ENCODE peak calls at places on chromosomes 1 and 21, in seven cellular contexts. One of them, this sample, is unnamed.

GRCh38 chr1:185534806-185535205 is 199.4 kb upstream of the HMCN1 start:
- DNase-seq in H1: no peak
- DNase-seq in K562: no peak
- DNase-seq in GM12878: no peak
- DNase-seq in Panc1: no peak
- DNase-seq in SK-N-SH: no peak
- DNase-seq in HepG2: no peak
- DNase-seq in this sample: no peak

GRCh38 chr1:152533327-152533938 is 19.2 kb downstream of the CRCT1 start:
- DNase-seq in H1: no peak
- DNase-seq in K562: peak
- DNase-seq in GM12878: no peak
- DNase-seq in Panc1: peak
- DNase-seq in SK-N-SH: peak
- DNase-seq in HepG2: peak
- DNase-seq in this sample: peak

GRCh38 chr1:13899856-13900255 is 199.9 kb downstream of the PRDM2 start:
- DNase-seq in H1: no peak
- DNase-seq in K562: no peak
- DNase-seq in GM12878: no peak
- DNase-seq in Panc1: no peak
- DNase-seq in SK-N-SH: no peak
- DNase-seq in HepG2: no peak
- DNase-seq in this sample: no peak

GRCh38 chr1:208047975-208048374 is 137.1 kb upstream of the CD34 start:
- DNase-seq in H1: no peak
- DNase-seq in K562: no peak
- DNase-seq in GM12878: no peak
- DNase-seq in Panc1: no peak
- DNase-seq in SK-N-SH: no peak
- DNase-seq in HepG2: no peak
- DNase-seq in this sample: no peak

GRCh38 chr1:152495066-152495675 is 15.4 kb upstream of the LCE5A start:
- DNase-seq in H1: no peak
- DNase-seq in K562: peak
- DNase-seq in GM12878: no peak
- DNase-seq in Panc1: no peak
- DNase-seq in SK-N-SH: peak
- DNase-seq in HepG2: peak
- DNase-seq in this sample: no peak

GRCh38 chr1:19374926-19375325 is 62.8 kb downstream of the SLC66A1 start:
- DNase-seq in H1: no peak
- DNase-seq in K562: no peak
- DNase-seq in GM12878: no peak
- DNase-seq in Panc1: no peak
- DNase-seq in SK-N-SH: no peak
- DNase-seq in HepG2: no peak
- DNase-seq in this sample: no peak

GRCh38 chr21:38631171-38631570 is 132.9 kb upstream of the ERG start:
- DNase-seq in H1: no peak
- DNase-seq in K562: no peak
- DNase-seq in GM12878: no peak
- DNase-seq in Panc1: no peak
- DNase-seq in SK-N-SH: no peak
- DNase-seq in HepG2: no peak
- DNase-seq in this sample: no peak

GRCh38 chr21:45386728-45387371 is 18.1 kb upstream of the COL18A1 start:
- DNase-seq in H1: no peak
- DNase-seq in K562: peak
- DNase-seq in GM12878: no peak
- DNase-seq in Panc1: no peak
- DNase-seq in SK-N-SH: peak
- DNase-seq in HepG2: no peak
- DNase-seq in this sample: no peak

GRCh38 chr1:54516249-54516920 is 31.6 kb upstream of the ACOT11 start:
- DNase-seq in H1: no peak
- DNase-seq in K562: no peak
- DNase-seq in GM12878: no peak
- DNase-seq in Panc1: no peak
- DNase-seq in SK-N-SH: no peak
- DNase-seq in HepG2: peak
- DNase-seq in this sample: no peak

DNA sequence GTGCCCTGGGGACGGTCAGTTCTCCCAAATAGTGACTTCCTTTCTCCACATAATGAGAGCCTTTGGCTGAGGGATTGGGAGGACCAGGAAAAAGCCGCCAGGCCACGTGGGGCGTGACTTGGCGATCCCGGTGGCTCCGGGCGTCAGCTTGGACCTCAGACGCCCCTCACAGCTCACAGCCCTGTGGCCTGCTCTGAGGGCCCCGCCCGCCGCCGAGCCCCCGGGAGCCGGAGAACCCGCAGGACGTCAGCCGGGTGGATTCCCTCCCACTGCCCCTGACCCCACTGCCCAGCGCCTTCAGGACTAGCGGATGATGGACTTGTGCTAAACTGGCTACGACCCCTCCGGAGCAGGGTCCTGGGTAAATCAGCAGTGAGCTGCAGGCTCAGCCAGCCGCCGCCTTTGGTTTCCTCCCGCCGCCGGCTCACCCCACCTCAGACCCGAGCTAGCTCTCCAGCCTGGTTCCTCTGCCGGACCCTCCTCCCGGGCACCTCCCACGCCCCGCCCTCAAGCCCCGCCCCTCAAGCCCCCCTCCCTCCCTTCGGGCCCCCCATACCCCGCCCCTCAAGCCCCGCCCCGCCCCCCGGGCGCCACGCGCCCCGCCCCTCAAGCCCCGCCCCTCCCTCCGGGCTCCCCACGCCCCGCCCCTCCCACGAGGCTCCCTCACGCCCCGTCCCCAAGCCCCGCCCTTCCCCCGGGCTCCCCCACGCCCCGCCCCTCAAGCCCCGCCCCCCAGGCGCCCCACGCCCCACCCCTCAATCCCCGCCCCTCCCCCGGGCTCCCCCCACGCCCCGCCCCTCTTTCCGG is 10.0 kb upstream of the FAAP20 start:
- DNase-seq in H1: peak
- DNase-seq in K562: peak
- DNase-seq in GM12878: no peak
- DNase-seq in Panc1: no peak
- DNase-seq in SK-N-SH: peak
- DNase-seq in HepG2: peak
- DNase-seq in this sample: no peak
- TF ChIP-seq SIN3A in H1: no peak
- TF ChIP-seq SIN3A in K562: no peak
- TF ChIP-seq SIN3A in GM12878: no peak
- TF ChIP-seq SIN3A in Panc1: no peak
- TF ChIP-seq SIN3A in SK-N-SH: no peak
- TF ChIP-seq SIN3A in HepG2: no peak
- TF ChIP-seq SIN3A in this sample: no peak

DNA sequence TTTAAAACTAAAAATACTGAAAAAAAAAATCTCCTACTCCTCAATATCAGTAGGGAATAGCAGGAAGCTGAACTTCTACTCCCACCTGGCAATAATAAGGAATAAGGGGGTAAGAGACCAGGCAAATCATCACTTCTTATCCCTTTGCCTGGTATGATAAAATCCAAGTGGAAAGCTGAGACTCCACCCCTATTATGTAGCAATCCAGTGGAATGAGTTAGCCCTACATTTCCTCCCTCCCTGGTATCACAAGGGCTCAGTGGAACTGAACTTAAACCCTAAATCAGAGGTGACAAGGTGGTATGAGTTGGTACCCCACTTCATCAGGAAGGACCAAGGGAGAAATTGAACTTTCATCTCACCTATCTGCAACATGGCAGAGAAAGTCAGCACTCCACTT is 25.7 kb downstream of the TRIM33 start:
- DNase-seq in H1: no peak
- DNase-seq in K562: no peak
- DNase-seq in GM12878: no peak
- DNase-seq in Panc1: no peak
- DNase-seq in SK-N-SH: no peak
- DNase-seq in HepG2: no peak
- DNase-seq in this sample: no peak
- TF ChIP-seq SIN3A in H1: no peak
- TF ChIP-seq SIN3A in K562: no peak
- TF ChIP-seq SIN3A in GM12878: no peak
- TF ChIP-seq SIN3A in Panc1: no peak
- TF ChIP-seq SIN3A in SK-N-SH: no peak
- TF ChIP-seq SIN3A in HepG2: no peak
- TF ChIP-seq SIN3A in this sample: no peak

GRCh38 chr1:109794319-109795132 is 30.8 kb upstream of the EPS8L3 start:
- DNase-seq in H1: no peak
- DNase-seq in K562: peak
- DNase-seq in GM12878: no peak
- DNase-seq in Panc1: no peak
- DNase-seq in SK-N-SH: no peak
- DNase-seq in HepG2: peak
- DNase-seq in this sample: no peak

GRCh38 chr1:109793089-109793485 is 29.4 kb upstream of the EPS8L3 start:
- DNase-seq in H1: no peak
- DNase-seq in K562: peak
- DNase-seq in GM12878: no peak
- DNase-seq in Panc1: no peak
- DNase-seq in SK-N-SH: no peak
- DNase-seq in HepG2: no peak
- DNase-seq in this sample: no peak

GRCh38 chr1:109792056-109792831 is 28.5 kb upstream of the EPS8L3 start:
- DNase-seq in H1: no peak
- DNase-seq in K562: peak
- DNase-seq in GM12878: no peak
- DNase-seq in Panc1: no peak
- DNase-seq in SK-N-SH: peak
- DNase-seq in HepG2: peak
- DNase-seq in this sample: no peak

GRCh38 chr1:109791495-109792040 is 27.8 kb upstream of the EPS8L3 start:
- DNase-seq in H1: no peak
- DNase-seq in K562: no peak
- DNase-seq in GM12878: no peak
- DNase-seq in Panc1: no peak
- DNase-seq in SK-N-SH: no peak
- DNase-seq in HepG2: no peak
- DNase-seq in this sample: no peak

DNA sequence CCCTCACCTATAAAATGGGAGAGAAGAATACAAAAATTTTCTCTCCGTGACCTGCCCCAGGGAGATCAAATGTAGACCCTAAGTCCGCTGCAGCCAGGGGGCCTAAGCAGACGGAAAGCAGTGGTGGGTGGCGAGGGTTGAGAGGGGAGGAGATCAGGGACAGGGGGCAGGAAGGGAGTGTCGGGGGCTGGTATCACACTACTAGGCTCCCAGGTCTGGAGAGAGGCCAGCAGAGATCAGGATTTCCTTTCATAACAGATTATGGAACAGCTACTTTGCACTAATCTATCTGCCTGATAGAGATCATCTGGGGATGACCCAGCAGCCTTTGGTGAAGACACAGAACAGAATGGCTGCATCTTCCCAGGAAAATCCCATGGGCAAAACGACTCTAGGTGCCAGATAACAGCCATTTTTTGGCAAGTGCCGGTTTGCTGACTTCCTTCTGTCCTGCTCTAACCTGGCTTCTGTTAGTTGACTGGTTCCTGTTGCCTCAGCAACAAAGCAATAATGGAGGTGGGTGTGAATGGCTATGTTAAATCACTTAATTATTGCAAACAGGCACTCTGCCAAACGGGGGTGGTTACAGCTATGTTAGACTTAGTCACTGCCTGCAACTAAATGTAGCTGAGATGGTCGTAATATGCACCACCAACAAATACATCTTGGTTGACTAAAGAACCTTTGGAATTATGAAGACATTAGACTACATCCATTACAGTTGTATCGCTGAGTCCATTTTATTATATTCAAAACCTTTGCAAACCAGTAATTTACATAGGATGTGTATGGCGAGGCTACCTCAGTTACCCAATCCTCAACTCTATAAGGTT is 30.0 kb upstream of the EPS8L3 start:
- DNase-seq in H1: no peak
- DNase-seq in K562: peak
- DNase-seq in GM12878: no peak
- DNase-seq in Panc1: no peak
- DNase-seq in SK-N-SH: peak
- DNase-seq in HepG2: no peak
- DNase-seq in this sample: peak
- TF ChIP-seq SIN3A in H1: no peak
- TF ChIP-seq SIN3A in K562: no peak
- TF ChIP-seq SIN3A in GM12878: no peak
- TF ChIP-seq SIN3A in Panc1: no peak
- TF ChIP-seq SIN3A in SK-N-SH: no peak
- TF ChIP-seq SIN3A in HepG2: no peak
- TF ChIP-seq SIN3A in this sample: no peak

GRCh38 chr1:29152046-29152805 is 28.5 kb upstream of the TMEM200B start:
- DNase-seq in H1: no peak
- DNase-seq in K562: no peak
- DNase-seq in GM12878: no peak
- DNase-seq in Panc1: no peak
- DNase-seq in SK-N-SH: no peak
- DNase-seq in HepG2: no peak
- DNase-seq in this sample: no peak

GRCh38 chr1:29159773-29160172 is 21.9 kb downstream of the SRSF4 start:
- DNase-seq in H1: no peak
- DNase-seq in K562: no peak
- DNase-seq in GM12878: no peak
- DNase-seq in Panc1: no peak
- DNase-seq in SK-N-SH: no peak
- DNase-seq in HepG2: no peak
- DNase-seq in this sample: no peak

GRCh38 chr1:29157269-29157601 is 24.5 kb downstream of the SRSF4 start:
- DNase-seq in H1: no peak
- DNase-seq in K562: no peak
- DNase-seq in GM12878: no peak
- DNase-seq in Panc1: no peak
- DNase-seq in SK-N-SH: no peak
- DNase-seq in HepG2: no peak
- DNase-seq in this sample: no peak

GRCh38 chr1:29161977-29162376 is 19.7 kb downstream of the SRSF4 start:
- DNase-seq in H1: no peak
- DNase-seq in K562: no peak
- DNase-seq in GM12878: no peak
- DNase-seq in Panc1: no peak
- DNase-seq in SK-N-SH: no peak
- DNase-seq in HepG2: no peak
- DNase-seq in this sample: no peak

GRCh38 chr1:29156543-29157268 is 25.0 kb downstream of the SRSF4 start:
- DNase-seq in H1: no peak
- DNase-seq in K562: peak
- DNase-seq in GM12878: no peak
- DNase-seq in Panc1: no peak
- DNase-seq in SK-N-SH: no peak
- DNase-seq in HepG2: no peak
- DNase-seq in this sample: no peak
- TF ChIP-seq SIN3A in H1: no peak
- TF ChIP-seq SIN3A in K562: no peak
- TF ChIP-seq SIN3A in GM12878: no peak
- TF ChIP-seq SIN3A in Panc1: no peak
- TF ChIP-seq SIN3A in SK-N-SH: no peak
- TF ChIP-seq SIN3A in HepG2: no peak
- TF ChIP-seq SIN3A in this sample: no peak